ENCODE peak calls at places on chromosomes 12 and 14, in nine cellular contexts. C, O, E, G, K, X, N, Y and S are unnamed samples.

GRCh38 chr12:110575326-110575725 is 7.8 kb downstream of the PPTC7 start:
- DNase-seq in C (no peak), O (no peak), E (no peak), G (no peak), K (peak; percentile 50), X (peak; percentile 46), N (no peak), Y (no peak), S (no peak)

GRCh38 chr12:91483471-91483985 is 300.9 kb upstream of the DCN start:
- DNase-seq in C (peak; percentile 6), O (no peak), E (no peak), G (no peak), K (no peak), X (no peak), N (no peak), Y (no peak), S (no peak)

GRCh38 chr12:117032593-117033381 is 66.4 kb downstream of the TESC start:
- DNase-seq in C (no peak), O (peak; percentile 45), E (no peak), G (no peak), K (no peak), X (peak; percentile 33), N (no peak), Y (no peak), S (no peak)

GRCh38 chr14:68191567-68192321 is 372.2 kb downstream of the RAD51B start:
- DNase-seq in C (peak; percentile 71), O (no peak), E (no peak), G (no peak), K (peak; percentile 45), X (no peak), N (no peak), Y (no peak), S (no peak)

GRCh38 chr12:51925400-51926063 is 18.2 kb downstream of the ACVRL1 start:
- DNase-seq in C (no peak), O (no peak), E (no peak), G (no peak), K (no peak), X (no peak), N (no peak), Y (no peak), S (no peak)

GRCh38 chr12:96500686-96501085 is 11.3 kb downstream of the CFAP54 start:
- DNase-seq in C (peak; percentile 61), O (no peak), E (no peak), G (no peak), K (no peak), X (peak; percentile 17), N (no peak), Y (no peak), S (no peak)

GRCh38 chr12:57196439-57196838 is 20.2 kb upstream of the NXPH4 start:
- DNase-seq in C (no peak), O (no peak), E (no peak), G (no peak), K (no peak), X (no peak), N (no peak), Y (no peak), S (no peak)

GRCh38 chr12:1606021-1606622 is 11.7 kb upstream of the FBXL14 start:
- DNase-seq in C (peak; percentile 90), O (no peak), E (peak; percentile 47), G (peak; percentile 76), K (peak; percentile 96), X (peak; percentile 59), N (no peak), Y (peak; percentile 68), S (peak; percentile 44)

GRCh38 chr12:117441751-117442150 is 80.3 kb upstream of the NOS1 start:
- DNase-seq in C (no peak), O (no peak), E (no peak), G (no peak), K (no peak), X (no peak), N (no peak), Y (peak; percentile 7), S (no peak)

GRCh38 chr14:32940066-32940651 is 1.5 kb downstream of the NPAS3 start:
- DNase-seq in C (peak; percentile 41), O (peak; percentile 16), E (no peak), G (no peak), K (no peak), X (no peak), N (no peak), Y (no peak), S (no peak)

GRCh38 chr14:89121961-89122675 is 294.9 kb downstream of the FOXN3 start:
- DNase-seq in C (no peak), O (peak; percentile 84), E (no peak), G (no peak), K (no peak), X (no peak), N (no peak), Y (no peak), S (no peak)

GRCh38 chr12:108526482-108527234 is 11.6 kb downstream of the FICD start:
- DNase-seq in C (peak; percentile 12), O (peak; percentile 91), E (no peak), G (no peak), K (no peak), X (no peak), N (no peak), Y (peak; percentile 50), S (no peak)

GRCh38 chr14:75563931-75564330 is 14.5 kb upstream of the FLVCR2 start:
- DNase-seq in C (no peak), O (no peak), E (no peak), G (no peak), K (no peak), X (no peak), N (no peak), Y (no peak), S (no peak)

GRCh38 chr12:131274061-131274460 is 320.4 kb downstream of the ADGRD1 start:
- DNase-seq in C (no peak), O (no peak), E (no peak), G (no peak), K (no peak), X (no peak), N (no peak), Y (no peak), S (no peak)

GRCh38 chr14:66824251-66824650 is 316.3 kb downstream of the GPHN start:
- DNase-seq in C (no peak), O (no peak), E (no peak), G (no peak), K (no peak), X (no peak), N (no peak), Y (no peak), S (no peak)

GRCh38 chr12:80714055-80714454 is 2.7 kb upstream of the MYF5 start:
- DNase-seq in C (peak; percentile 25), O (peak; percentile 73), E (no peak), G (no peak), K (no peak), X (no peak), N (no peak), Y (no peak), S (no peak)

GRCh38 chr12:121737421-121737820 is 24.9 kb downstream of the TMEM120B start:
- DNase-seq in C (no peak), O (no peak), E (no peak), G (no peak), K (no peak), X (no peak), N (no peak), Y (no peak), S (no peak)

GRCh38 chr12:120257041-120257821 is 8.3 kb downstream of the PXN start:
- DNase-seq in C (peak; percentile 98), O (no peak), E (no peak), G (no peak), K (no peak), X (peak; percentile 92), N (no peak), Y (peak; percentile 95), S (no peak)

GRCh38 chr12:51326762-51327439 is 2.9 kb upstream of the BIN2 start:
- DNase-seq in C (peak; percentile 92), O (no peak), E (no peak), G (no peak), K (no peak), X (peak; percentile 69), N (no peak), Y (peak; percentile 49), S (no peak)

GRCh38 chr14:61153914-61154545 is 127.1 kb downstream of the TMEM30B start:
- DNase-seq in C (no peak), O (peak; percentile 19), E (no peak), G (no peak), K (no peak), X (no peak), N (no peak), Y (no peak), S (no peak)

GRCh38 chr14:34302654-34303053 is 159.4 kb downstream of the SPTSSA start:
- DNase-seq in C (peak; percentile 17), O (no peak), E (no peak), G (no peak), K (peak; percentile 35), X (no peak), N (no peak), Y (no peak), S (no peak)

GRCh38 chr14:76779221-76780057 is 18.2 kb downstream of the VASH1 start:
- DNase-seq in C (no peak), O (no peak), E (no peak), G (no peak), K (no peak), X (no peak), N (no peak), Y (no peak), S (no peak)

GRCh38 chr12:75443709-75444108 is 36.8 kb upstream of the GLIPR1 start:
- DNase-seq in C (no peak), O (no peak), E (no peak), G (no peak), K (no peak), X (no peak), N (no peak), Y (no peak), S (no peak)

GRCh38 chr14:31945701-31946100 is 131.4 kb upstream of the ARHGAP5 start:
- DNase-seq in C (no peak), O (no peak), E (no peak), G (no peak), K (peak; percentile 54), X (no peak), N (no peak), Y (no peak), S (no peak)

GRCh38 chr12:53676715-53677611 is 1.1 kb upstream of the ATP5MC2 start:
- DNase-seq in C (peak; percentile 47), O (peak; percentile 87), E (peak; percentile 8), G (peak; percentile 27), K (peak; percentile 45), X (peak; percentile 28), N (no peak), Y (no peak), S (no peak)

GRCh38 chr12:24364921-24365320 is 415.5 kb upstream of the SOX5 start:
- DNase-seq in C (no peak), O (no peak), E (no peak), G (no peak), K (no peak), X (no peak), N (no peak), Y (no peak), S (no peak)